ENCODE peak calls at places on chromosomes 12 and 14, in four cellular contexts. V is brain microvascular endothelial cell; X is upper lobe of left lung; Y is CD4-positive, CD25-positive, alpha-beta regulatory T cell. F is an unnamed sample.
A peak's percentile ranks its signal among the peaks of the same experiment; 100 is the strongest.

GRCh38 chr12:101957251-101957650 is 79.9 kb downstream of the DRAM1 start:
- DNase-seq in V (no peak), X (no peak), Y (no peak), F (no peak)

GRCh38 chr12:1917172-1918070 is 1.0 kb downstream of the CACNA2D4 start:
- DNase-seq in V (no peak), X (peak; percentile 56), Y (no peak), F (no peak)

GRCh38 chr14:60848066-60848465 is 113.5 kb downstream of the MNAT1 start:
- DNase-seq in V (no peak), X (no peak), Y (no peak), F (no peak)

GRCh38 chr12:117421987-117422386 is 60.6 kb upstream of the NOS1 start:
- DNase-seq in V (no peak), X (no peak), Y (no peak), F (no peak)

GRCh38 chr12:52949413-52950331 is 754 bp downstream of the KRT18 start:
- DNase-seq in V (peak; percentile 90), X (peak; percentile 85), Y (no peak), F (no peak)

GRCh38 chr14:65302571-65303184 is 109.9 kb upstream of the FUT8 start:
- DNase-seq in V (no peak), X (no peak), Y (no peak), F (no peak)

GRCh38 chr12:60522684-60523083 is 926.9 kb downstream of the SLC16A7 start:
- DNase-seq in V (no peak), X (no peak), Y (no peak), F (no peak)

GRCh38 chr14:60197629-60198318 is 32.6 kb upstream of the DHRS7 start:
- DNase-seq in V (no peak), X (no peak), Y (no peak), F (no peak)

GRCh38 chr14:20679907-20680306 is 4.5 kb upstream of the RNASE4 start:
- DNase-seq in V (peak; percentile 20), X (peak; percentile 64), Y (no peak), F (peak; percentile 53)

GRCh38 chr12:44709166-44709565 is 166.9 kb downstream of the NELL2 start:
- DNase-seq in V (no peak), X (no peak), Y (no peak), F (no peak)

GRCh38 chr14:105577339-105577861 is 51.0 kb downstream of the TMEM121 start:
- DNase-seq in V (no peak), X (no peak), Y (no peak), F (no peak)

GRCh38 chr14:105578070-105578469 is 51.7 kb downstream of the TMEM121 start:
- DNase-seq in V (no peak), X (no peak), Y (no peak), F (no peak)

GRCh38 chr14:105582639-105583038 is 56.3 kb downstream of the TMEM121 start:
- DNase-seq in V (no peak), X (no peak), Y (no peak), F (peak; percentile 52)

GRCh38 chr14:105576525-105577088 is 50.2 kb downstream of the TMEM121 start:
- DNase-seq in V (no peak), X (no peak), Y (no peak), F (no peak)

GRCh38 chr14:105581551-105582341 is 55.4 kb downstream of the TMEM121 start:
- DNase-seq in V (no peak), X (no peak), Y (no peak), F (peak; percentile 50)
- H3K27ac ChIP-seq in V (no peak overlapping the region), X (no peak overlapping the region), Y (no peak overlapping the region), F (no peak overlapping the region)

GRCh38 chr14:97975960-97976359 is 1178.8 kb downstream of the VRK1 start:
- DNase-seq in V (no peak), X (no peak), Y (no peak), F (no peak)
- H3K27ac ChIP-seq in V (no peak overlapping the region), X (peak overlapping the region; percentile 70), Y (peak overlapping the region; percentile 82), F (peak overlapping the region; percentile 59)

GRCh38 chr12:64893961-64894360 is 69.5 kb downstream of the TBC1D30 start:
- DNase-seq in V (peak; percentile 11), X (no peak), Y (no peak), F (no peak)
- H3K27ac ChIP-seq in V (no peak overlapping the region), X (no peak overlapping the region), Y (no peak overlapping the region), F (no peak overlapping the region)

GRCh38 chr12:100721193-100721592 is 73.4 kb upstream of the ANO4 start:
- DNase-seq in V (no peak), X (no peak), Y (no peak), F (no peak)
- H3K27ac ChIP-seq in V (no peak overlapping the region), X (no peak overlapping the region), Y (no peak overlapping the region), F (no peak overlapping the region)